ENCODE peak calls at places on chromosome 6, in five cellular contexts. N is stomach; R is CD4-positive, alpha-beta memory T cell; C is ovary; M is MM.1S. G is an unnamed sample.

GRCh38 chr6:37499433-37500293 is at the start of gene CCDC167:
- DNase-seq in C (peak), M (peak), N (peak), R (peak), G (peak)

GRCh38 chr6:38164131-38164481 is 344.6 kb downstream of the ZFAND3 start:
- DNase-seq in R (no peak), C (no peak), M (no peak), N (no peak), G (no peak)

GRCh38 chr6:139732451-139732850 is 358.0 kb upstream of the CITED2 start:
- DNase-seq in C (peak), M (no peak), R (no peak), N (no peak), G (no peak)

GRCh38 chr6:34144581-34145160 is 1.2 kb downstream of the GRM4 start:
- DNase-seq in C (no peak), N (no peak), R (no peak), M (no peak), G (no peak)

GRCh38 chr6:129390900-129391299 is 319.1 kb downstream of the ARHGAP18 start:
- DNase-seq in C (no peak), M (no peak), N (no peak), R (no peak), G (no peak)

GRCh38 chr6:127120109-127120786 is 1.8 kb downstream of the RSPO3 start:
- DNase-seq in C (no peak), N (no peak), M (no peak), R (no peak), G (no peak)

GRCh38 chr6:46652603-46653438 is at the start of the genes CYP39A1 and SLC25A27:
- DNase-seq in M (peak), R (peak), N (peak), C (peak), G (peak)

GRCh38 chr6:28838289-28838633 is 85.5 kb downstream of the TRIM27 start:
- DNase-seq in C (peak), M (peak), N (peak), R (peak), G (peak)

GRCh38 chr6:108766886-108767285 is 81.3 kb upstream of the ARMC2 start:
- DNase-seq in N (no peak), C (no peak), M (no peak), R (no peak), G (no peak)

GRCh38 chr6:88884361-88884760 is 79.1 kb downstream of the RNGTT start:
- DNase-seq in N (no peak), R (no peak), C (no peak), M (no peak), G (no peak)

GRCh38 chr6:1601616-1602355 is 7.9 kb upstream of the FOXC1 start:
- DNase-seq in R (no peak), C (no peak), M (no peak), N (no peak), G (no peak)

GRCh38 chr6:69719602-69720193 is 77.1 kb downstream of the LMBRD1 start:
- DNase-seq in C (no peak), R (no peak), M (peak), N (no peak), G (peak)

GRCh38 chr6:148192310-148192709 is 150.3 kb upstream of the SASH1 start:
- DNase-seq in N (no peak), R (no peak), M (no peak), C (no peak), G (no peak)

GRCh38 chr6:99185525-99185924 is 163.9 kb downstream of the FAXC start:
- DNase-seq in C (no peak), M (no peak), N (peak), R (no peak), G (no peak)

GRCh38 chr6:17519120-17519519 is 81.0 kb upstream of the FAM8A1 start:
- DNase-seq in M (no peak), C (no peak), R (no peak), N (no peak), G (no peak)

GRCh38 chr6:19838442-19839236 is 1.5 kb downstream of the ID4 start:
- DNase-seq in R (no peak), N (peak), M (no peak), C (peak), G (no peak)

GRCh38 chr6:156413156-156413555 is 364.0 kb upstream of the ARID1B start:
- DNase-seq in N (no peak), C (no peak), R (no peak), M (no peak), G (no peak)

GRCh38 chr6:46486186-46486585 is 5.1 kb downstream of the RCAN2 start:
- DNase-seq in M (no peak), R (no peak), N (no peak), C (no peak), G (no peak)

GRCh38 chr6:108115598-108116058 is 41.1 kb upstream of the OSTM1 start:
- DNase-seq in C (peak), N (peak), M (no peak), R (no peak), G (no peak)

GRCh38 chr6:36343109-36343508 is 6.4 kb upstream of the BNIP5 start:
- DNase-seq in C (no peak), N (no peak), R (no peak), M (no peak), G (no peak)

GRCh38 chr6:169661357-169661756 is 40.5 kb downstream of the WDR27 start:
- DNase-seq in N (no peak), R (no peak), M (no peak), C (no peak), G (no peak)

GRCh38 chr6:134267917-134268361 is 50.0 kb downstream of the SGK1 start:
- DNase-seq in C (peak), R (no peak), N (no peak), M (no peak), G (no peak)

GRCh38 chr6:106005013-106005412 is 81.1 kb upstream of the PRDM1 start:
- DNase-seq in N (no peak), M (no peak), R (no peak), C (no peak), G (no peak)

GRCh38 chr6:120489941-120490340 is 844.3 kb downstream of the TBC1D32 start:
- DNase-seq in C (no peak), M (no peak), N (no peak), R (no peak), G (no peak)

GRCh38 chr6:1970151-1970561 is 275.2 kb downstream of the GMDS start:
- DNase-seq in N (no peak), R (no peak), M (no peak), C (no peak), G (no peak)

GRCh38 chr6:154891901-154892300 is 103.2 kb upstream of the TIAM2 start:
- DNase-seq in M (no peak), N (no peak), R (no peak), C (no peak), G (no peak)

GRCh38 chr6:31940256-31940664 is 5.6 kb upstream of the CFB start:
- DNase-seq in M (no peak), R (no peak), C (no peak), N (no peak), G (no peak)

GRCh38 chr6:137309078-137309762 is 90.0 kb upstream of the IFNGR1 start:
- DNase-seq in C (peak), N (peak), R (no peak), M (no peak), G (no peak)

GRCh38 chr6:126661646-126662045 is 321.7 kb downstream of the CENPW start:
- DNase-seq in M (no peak), R (no peak), N (no peak), C (no peak), G (no peak)

GRCh38 chr6:120671519-120671918 is 662.8 kb downstream of the TBC1D32 start:
- DNase-seq in M (no peak), N (no peak), R (no peak), C (no peak), G (no peak)

GRCh38 chr6:36771145-36771544 is 68.1 kb downstream of the CPNE5 start:
- DNase-seq in M (no peak), R (no peak), N (no peak), C (no peak), G (no peak)

GRCh38 chr6:34531580-34532201 is 24.4 kb downstream of the SPDEF start:
- DNase-seq in M (no peak), N (no peak), C (peak), R (peak), G (peak)

GRCh38 chr6:15063253-15063853 is 182.5 kb upstream of the JARID2 start:
- DNase-seq in R (no peak), C (no peak), M (no peak), N (no peak), G (no peak)

GRCh38 chr6:166779381-166779780 is 152.3 kb upstream of the RPS6KA2 start:
- DNase-seq in R (no peak), C (no peak), N (no peak), M (no peak), G (no peak)

GRCh38 chr6:113328886-113329381 is 528.2 kb upstream of the MARCKS start:
- DNase-seq in C (no peak), N (no peak), M (no peak), R (no peak), G (no peak)

GRCh38 chr6:42708096-42708495 is 14.3 kb downstream of the PRPH2 start:
- DNase-seq in M (no peak), C (no peak), R (no peak), N (no peak), G (no peak)

GRCh38 chr6:42710316-42710715 is 12.1 kb downstream of the PRPH2 start:
- DNase-seq in N (no peak), C (no peak), M (no peak), R (no peak), G (no peak)

GRCh38 chr6:42714098-42714761 is 8.2 kb downstream of the PRPH2 start:
- DNase-seq in N (no peak), M (no peak), R (no peak), C (no peak), G (no peak)

GRCh38 chr6:42709871-42710270 is 12.5 kb downstream of the PRPH2 start:
- DNase-seq in R (no peak), N (no peak), M (no peak), C (no peak), G (no peak)

DNA sequence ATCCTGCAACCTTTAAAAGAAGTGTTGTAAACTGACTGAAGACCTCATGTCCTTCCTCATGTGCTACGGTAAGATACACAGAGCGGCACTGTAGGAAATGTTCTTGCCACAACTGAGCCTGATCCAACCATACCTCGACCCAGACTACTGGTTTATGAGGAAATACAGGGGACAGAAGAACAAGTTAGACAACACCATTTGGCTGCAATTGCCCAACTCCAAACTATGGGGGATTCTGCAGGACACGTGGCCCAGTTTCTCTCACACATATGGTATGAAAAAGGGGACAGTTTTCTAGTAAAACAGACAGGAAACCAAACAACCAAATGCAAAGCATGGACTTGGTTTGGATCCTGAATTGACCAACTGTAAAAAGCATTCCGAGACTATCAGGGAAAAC is 10.5 kb downstream of the PRPH2 start:
- DNase-seq in C (no peak), N (no peak), M (no peak), R (no peak), G (no peak)
- H3K4me3 ChIP-seq in C (no peak), N (no peak), M (no peak), R (no peak), G (no peak)

GRCh38 chr6:44076016-44076365 is 51.3 kb downstream of the MRPL14 start:
- DNase-seq in N (no peak), C (no peak), R (no peak), M (no peak), G (no peak)
- H3K4me3 ChIP-seq in N (no peak), C (no peak), R (no peak), M (no peak), G (no peak)

DNA sequence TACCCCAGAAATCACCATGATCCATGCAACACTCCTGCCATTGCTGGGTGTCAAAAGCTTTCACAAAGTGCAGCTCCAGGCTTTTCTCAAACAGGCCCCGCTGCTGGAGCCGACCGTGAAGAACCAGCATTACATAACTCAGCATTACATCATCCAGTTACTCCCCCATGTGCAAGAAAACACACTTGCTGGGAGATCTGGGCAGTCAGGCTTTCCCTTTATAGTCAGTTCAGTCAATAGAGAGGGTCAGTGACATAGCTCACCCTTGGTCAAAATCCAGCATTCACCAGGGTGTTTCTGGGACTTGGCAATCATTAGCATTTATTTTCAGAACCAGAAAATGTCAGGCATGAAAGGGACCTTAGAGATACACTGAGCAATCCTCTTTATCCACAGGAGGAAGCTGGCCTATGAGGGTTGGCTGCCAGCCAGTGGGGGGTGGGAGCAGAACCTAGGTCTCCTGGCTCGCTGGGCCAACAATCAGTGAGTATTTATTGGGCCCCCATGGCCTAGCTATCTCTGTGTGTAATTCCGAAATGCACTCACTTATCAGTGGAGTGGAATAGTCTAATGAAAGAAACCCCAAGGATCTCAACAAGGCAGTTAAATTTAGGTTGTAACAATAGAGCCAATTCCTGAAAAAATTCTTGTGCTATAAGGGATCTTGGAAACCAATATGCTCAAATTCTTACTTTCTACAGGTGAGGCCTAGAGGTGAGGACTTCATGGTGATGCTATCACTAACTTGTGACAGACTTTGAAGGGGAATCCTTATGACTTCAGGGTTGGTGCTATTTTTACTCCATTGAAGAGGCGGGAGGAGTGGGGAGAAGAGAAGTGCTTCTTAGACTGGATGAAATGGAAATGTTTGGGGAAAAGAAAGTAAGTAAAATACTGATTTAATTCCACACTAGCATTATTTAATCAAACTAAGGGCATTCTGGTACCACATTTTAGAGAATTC is 54.6 kb downstream of the LYRM4 start:
- DNase-seq in R (no peak), N (peak), C (peak), M (no peak), G (no peak)
- H3K4me3 ChIP-seq in R (no peak), N (no peak), C (no peak), M (no peak), G (no peak)

GRCh38 chr6:143678980-143679379 is 1.2 kb downstream of the PHACTR2 start:
- DNase-seq in N (no peak), R (no peak), C (no peak), M (no peak), G (peak)
- H3K4me3 ChIP-seq in N (peak), R (no peak), C (peak), M (no peak), G (no peak)

GRCh38 chr6:84260186-84260585 is 32.7 kb upstream of the CEP162 start:
- DNase-seq in M (no peak), R (no peak), C (no peak), N (no peak), G (no peak)

GRCh38 chr6:84260926-84261325 is 33.5 kb upstream of the CEP162 start:
- DNase-seq in N (no peak), R (no peak), M (no peak), C (no peak), G (no peak)

GRCh38 chr6:84258866-84259265 is 31.4 kb upstream of the CEP162 start:
- DNase-seq in M (no peak), R (no peak), C (no peak), N (no peak), G (no peak)

GRCh38 chr6:84255641-84256040 is 28.2 kb upstream of the CEP162 start:
- DNase-seq in C (no peak), M (no peak), R (no peak), N (no peak), G (no peak)

DNA sequence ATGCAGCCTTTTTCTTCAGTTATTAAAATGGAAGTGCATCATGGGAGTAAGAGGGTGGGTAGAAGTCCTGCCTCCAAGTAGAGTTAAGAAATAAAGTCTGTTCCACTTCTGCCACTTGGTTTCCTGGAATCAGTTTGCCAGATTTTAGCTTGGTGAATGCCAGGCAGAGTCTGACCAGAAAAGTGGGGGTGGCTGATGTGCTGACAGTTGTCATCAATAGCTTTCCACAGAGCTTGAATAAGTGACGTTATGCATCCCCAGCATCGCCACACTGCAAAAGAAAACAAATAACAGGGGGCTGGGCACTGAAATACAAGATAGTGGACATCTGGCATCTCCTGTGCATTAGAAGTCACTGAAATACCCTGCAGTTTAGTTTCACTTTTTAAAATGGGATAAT is 30.8 kb upstream of the CEP162 start:
- DNase-seq in C (no peak), N (no peak), R (no peak), M (no peak), G (no peak)
- H3K4me3 ChIP-seq in C (no peak), N (no peak), R (no peak), M (no peak), G (no peak)

GRCh38 chr6:6942826-6943225 is 164.9 kb upstream of the RREB1 start:
- DNase-seq in R (no peak), M (no peak), C (no peak), N (no peak), G (no peak)
- H3K4me3 ChIP-seq in R (no peak), M (no peak), C (no peak), N (no peak), G (no peak)

GRCh38 chr6:149897015-149897697 is 757 bp downstream of the RAET1E start:
- DNase-seq in N (peak), C (peak), R (no peak), M (no peak), G (no peak)
- H3K4me3 ChIP-seq in N (peak), C (peak), R (no peak), M (no peak), G (no peak)

GRCh38 chr6:52993461-52993860 is 1.6 kb downstream of the GSTA4 start:
- DNase-seq in M (no peak), R (no peak), C (no peak), N (no peak), G (no peak)
- H3K4me3 ChIP-seq in M (no peak), R (no peak), C (peak), N (peak), G (no peak)